ENCODE peak calls at places on chromosomes 11 and 22, in ten cellular contexts. One of them, this sample, is unnamed.

GRCh38 chr22:17777005-17777716 is 2.9 kb upstream of the BID start:
- DNase-seq in effector memory CD8-positive, alpha-beta T cell: peak
- DNase-seq in fibroblast of the conjunctiva: no peak
- DNase-seq in NCI-H510A treated with DMSO at 0.1 percent for 48 hours: no peak
- DNase-seq in aorta: peak
- DNase-seq in T47D: no peak
- DNase-seq in RPMI7951: no peak
- DNase-seq in fibroblast of pulmonary artery: no peak
- DNase-seq in T1000: no peak
- DNase-seq in dermis blood vessel endothelial cell: peak
- DNase-seq in this sample: no peak

GRCh38 chr11:117597083-117597482 is 199.9 kb downstream of the DSCAML1 start:
- DNase-seq in effector memory CD8-positive, alpha-beta T cell: no peak
- DNase-seq in fibroblast of the conjunctiva: no peak
- DNase-seq in NCI-H510A treated with DMSO at 0.1 percent for 48 hours: no peak
- DNase-seq in aorta: no peak
- DNase-seq in T47D: peak
- DNase-seq in RPMI7951: peak
- DNase-seq in fibroblast of pulmonary artery: peak
- DNase-seq in T1000: no peak
- DNase-seq in dermis blood vessel endothelial cell: peak
- DNase-seq in this sample: peak

GRCh38 chr11:19853016-19853415 is 140.4 kb downstream of the NAV2 start:
- DNase-seq in effector memory CD8-positive, alpha-beta T cell: no peak
- DNase-seq in fibroblast of the conjunctiva: no peak
- DNase-seq in NCI-H510A treated with DMSO at 0.1 percent for 48 hours: no peak
- DNase-seq in aorta: no peak
- DNase-seq in T47D: no peak
- DNase-seq in RPMI7951: peak
- DNase-seq in fibroblast of pulmonary artery: no peak
- DNase-seq in T1000: no peak
- DNase-seq in dermis blood vessel endothelial cell: no peak
- DNase-seq in this sample: no peak

GRCh38 chr11:76512851-76513653 is 68.2 kb downstream of the EMSY start:
- DNase-seq in effector memory CD8-positive, alpha-beta T cell: no peak
- DNase-seq in fibroblast of the conjunctiva: peak
- DNase-seq in NCI-H510A treated with DMSO at 0.1 percent for 48 hours: no peak
- DNase-seq in aorta: no peak
- DNase-seq in T47D: peak
- DNase-seq in RPMI7951: peak
- DNase-seq in fibroblast of pulmonary artery: peak
- DNase-seq in T1000: no peak
- DNase-seq in dermis blood vessel endothelial cell: peak
- DNase-seq in this sample: peak

GRCh38 chr11:19597876-19598275 is 114.8 kb upstream of the NAV2 start:
- DNase-seq in effector memory CD8-positive, alpha-beta T cell: no peak
- DNase-seq in fibroblast of the conjunctiva: no peak
- DNase-seq in NCI-H510A treated with DMSO at 0.1 percent for 48 hours: no peak
- DNase-seq in aorta: peak
- DNase-seq in T47D: no peak
- DNase-seq in RPMI7951: peak
- DNase-seq in fibroblast of pulmonary artery: no peak
- DNase-seq in T1000: peak
- DNase-seq in dermis blood vessel endothelial cell: no peak
- DNase-seq in this sample: no peak

GRCh38 chr11:3056296-3057068 is 741 bp downstream of the CARS1 start:
- DNase-seq in effector memory CD8-positive, alpha-beta T cell: no peak
- DNase-seq in fibroblast of the conjunctiva: no peak
- DNase-seq in NCI-H510A treated with DMSO at 0.1 percent for 48 hours: no peak
- DNase-seq in aorta: no peak
- DNase-seq in T47D: no peak
- DNase-seq in RPMI7951: no peak
- DNase-seq in fibroblast of pulmonary artery: no peak
- DNase-seq in T1000: no peak
- DNase-seq in dermis blood vessel endothelial cell: peak
- DNase-seq in this sample: no peak

GRCh38 chr11:74487875-74488274 is 5.6 kb downstream of the LIPT2 start:
- DNase-seq in effector memory CD8-positive, alpha-beta T cell: no peak
- DNase-seq in fibroblast of the conjunctiva: no peak
- DNase-seq in NCI-H510A treated with DMSO at 0.1 percent for 48 hours: no peak
- DNase-seq in aorta: no peak
- DNase-seq in T47D: peak
- DNase-seq in RPMI7951: peak
- DNase-seq in fibroblast of pulmonary artery: no peak
- DNase-seq in T1000: no peak
- DNase-seq in dermis blood vessel endothelial cell: peak
- DNase-seq in this sample: no peak

GRCh38 chr22:36423461-36424404 is 36.0 kb upstream of the MYH9 start:
- DNase-seq in effector memory CD8-positive, alpha-beta T cell: no peak
- DNase-seq in fibroblast of the conjunctiva: no peak
- DNase-seq in NCI-H510A treated with DMSO at 0.1 percent for 48 hours: no peak
- DNase-seq in aorta: no peak
- DNase-seq in T47D: no peak
- DNase-seq in RPMI7951: peak
- DNase-seq in fibroblast of pulmonary artery: peak
- DNase-seq in T1000: no peak
- DNase-seq in dermis blood vessel endothelial cell: no peak
- DNase-seq in this sample: no peak

GRCh38 chr11:7595016-7595869 is 78.1 kb downstream of the CYB5R2 start:
- DNase-seq in effector memory CD8-positive, alpha-beta T cell: no peak
- DNase-seq in fibroblast of the conjunctiva: peak
- DNase-seq in NCI-H510A treated with DMSO at 0.1 percent for 48 hours: peak
- DNase-seq in aorta: no peak
- DNase-seq in T47D: peak
- DNase-seq in RPMI7951: no peak
- DNase-seq in fibroblast of pulmonary artery: no peak
- DNase-seq in T1000: no peak
- DNase-seq in dermis blood vessel endothelial cell: no peak
- DNase-seq in this sample: no peak

GRCh38 chr11:795638-796564 is 2.2 kb downstream of the SLC25A22 start:
- DNase-seq in effector memory CD8-positive, alpha-beta T cell: peak
- DNase-seq in fibroblast of the conjunctiva: peak
- DNase-seq in NCI-H510A treated with DMSO at 0.1 percent for 48 hours: peak
- DNase-seq in aorta: peak
- DNase-seq in T47D: no peak
- DNase-seq in RPMI7951: peak
- DNase-seq in fibroblast of pulmonary artery: peak
- DNase-seq in T1000: peak
- DNase-seq in dermis blood vessel endothelial cell: peak
- DNase-seq in this sample: peak

GRCh38 chr11:94737171-94737611 is 31.0 kb upstream of the AMOTL1 start:
- DNase-seq in effector memory CD8-positive, alpha-beta T cell: no peak
- DNase-seq in fibroblast of the conjunctiva: no peak
- DNase-seq in NCI-H510A treated with DMSO at 0.1 percent for 48 hours: no peak
- DNase-seq in aorta: no peak
- DNase-seq in T47D: peak
- DNase-seq in RPMI7951: peak
- DNase-seq in fibroblast of pulmonary artery: peak
- DNase-seq in T1000: peak
- DNase-seq in dermis blood vessel endothelial cell: peak
- DNase-seq in this sample: peak

GRCh38 chr11:76788661-76789442 is 5.7 kb downstream of the TSKU start:
- DNase-seq in effector memory CD8-positive, alpha-beta T cell: no peak
- DNase-seq in fibroblast of the conjunctiva: no peak
- DNase-seq in NCI-H510A treated with DMSO at 0.1 percent for 48 hours: peak
- DNase-seq in aorta: no peak
- DNase-seq in T47D: peak
- DNase-seq in RPMI7951: peak
- DNase-seq in fibroblast of pulmonary artery: no peak
- DNase-seq in T1000: no peak
- DNase-seq in dermis blood vessel endothelial cell: no peak
- DNase-seq in this sample: no peak

GRCh38 chr11:11510939-11511338 is 110.9 kb downstream of the GALNT18 start:
- DNase-seq in effector memory CD8-positive, alpha-beta T cell: no peak
- DNase-seq in fibroblast of the conjunctiva: no peak
- DNase-seq in NCI-H510A treated with DMSO at 0.1 percent for 48 hours: peak
- DNase-seq in aorta: no peak
- DNase-seq in T47D: no peak
- DNase-seq in RPMI7951: peak
- DNase-seq in fibroblast of pulmonary artery: no peak
- DNase-seq in T1000: peak
- DNase-seq in dermis blood vessel endothelial cell: no peak
- DNase-seq in this sample: peak

GRCh38 chr11:19539861-19540260 is 172.8 kb upstream of the NAV2 start:
- DNase-seq in effector memory CD8-positive, alpha-beta T cell: no peak
- DNase-seq in fibroblast of the conjunctiva: no peak
- DNase-seq in NCI-H510A treated with DMSO at 0.1 percent for 48 hours: no peak
- DNase-seq in aorta: no peak
- DNase-seq in T47D: no peak
- DNase-seq in RPMI7951: no peak
- DNase-seq in fibroblast of pulmonary artery: no peak
- DNase-seq in T1000: no peak
- DNase-seq in dermis blood vessel endothelial cell: no peak
- DNase-seq in this sample: no peak